ENCODE peak calls at places on chromosomes 16 and 17, in five cellular contexts. G is K562, V is GM23248, A is neural progenitor cell, S is HCT116. C is an unnamed sample.

GRCh38 chr17:65228734-65229390 is 91.7 kb downstream of the RGS9 start:
- DNase-seq in V (peak), G (peak), S (peak), A (no peak), C (no peak)

GRCh38 chr16:11405331-11406176 is 60.3 kb downstream of the RMI2 start:
- DNase-seq in A (peak), G (peak), S (peak), V (peak), C (peak)

GRCh38 chr16:28186752-28187151 is 25.0 kb downstream of the XPO6 start:
- DNase-seq in G (no peak), S (no peak), V (peak), A (no peak), C (no peak)

GRCh38 chr17:54439816-54440215 is 460.8 kb upstream of the TOM1L1 start:
- DNase-seq in G (no peak), S (no peak), A (no peak), V (no peak), C (no peak)

GRCh38 chr16:11403534-11403795 is 58.2 kb downstream of the RMI2 start:
- DNase-seq in A (no peak), G (no peak), S (no peak), V (no peak), C (no peak)

GRCh38 chr17:76887809-76888208 is 19.6 kb downstream of the MGAT5B start:
- DNase-seq in V (no peak), A (no peak), S (no peak), G (peak), C (no peak)

GRCh38 chr16:66519974-66520373 is 29.9 kb downstream of the TK2 start:
- DNase-seq in V (no peak), A (no peak), S (no peak), G (no peak), C (no peak)

GRCh38 chr17:17526369-17526768 is 30.2 kb upstream of the RASD1 start:
- DNase-seq in G (no peak), V (no peak), S (no peak), A (no peak), C (no peak)

GRCh38 chr17:45342306-45342705 is 25.5 kb upstream of the MAP3K14 start:
- DNase-seq in V (no peak), A (no peak), S (no peak), G (no peak), C (no peak)

GRCh38 chr17:40176409-40177110 is 710 bp upstream of the RAPGEFL1 start:
- DNase-seq in G (peak), V (no peak), A (no peak), S (no peak), C (no peak)

GRCh38 chr17:4519361-4519788 is 20.7 kb downstream of the SPNS2 start:
- DNase-seq in V (no peak), A (no peak), G (no peak), S (no peak), C (no peak)

GRCh38 chr17:18859256-18859655 is 1.3 kb downstream of the PRPSAP2 start:
- DNase-seq in G (no peak), V (peak), S (no peak), A (peak), C (no peak)

GRCh38 chr17:42405076-42405475 is 16.8 kb upstream of the STAT3 start:
- DNase-seq in G (no peak), S (no peak), V (no peak), A (no peak), C (no peak)

GRCh38 chr16:48609453-48610023 is 442 bp downstream of the N4BP1 start:
- DNase-seq in V (peak), G (peak), S (no peak), A (peak), C (peak)

GRCh38 chr16:23521965-23522364 is 11.7 kb upstream of the GGA2 start:
- DNase-seq in V (no peak), A (no peak), S (no peak), G (no peak), C (no peak)

GRCh38 chr17:35429702-35430101 is 2.6 kb downstream of the SLFN12 start:
- DNase-seq in A (no peak), V (no peak), S (no peak), G (no peak), C (no peak)

GRCh38 chr16:11560701-11561439 is 25.8 kb downstream of the LITAF start:
- DNase-seq in S (no peak), V (no peak), A (peak), G (no peak), C (no peak)

GRCh38 chr16:69465083-69465721 is 40.8 kb downstream of the CYB5B start:
- DNase-seq in A (no peak), S (no peak), G (no peak), V (no peak), C (no peak)

GRCh38 chr16:23071202-23072083 is 77.8 kb downstream of the USP31 start:
- DNase-seq in A (no peak), V (peak), G (no peak), S (no peak), C (no peak)

GRCh38 chr16:55301385-55302008 is 22.5 kb upstream of the IRX6 start:
- DNase-seq in A (no peak), G (no peak), V (no peak), S (no peak), C (no peak)

GRCh38 chr17:57454729-57455062 is 198.4 kb downstream of the MSI2 start:
- DNase-seq in S (no peak), G (no peak), A (no peak), V (no peak), C (no peak)

GRCh38 chr16:88685156-88686061 is 898 bp downstream of the SNAI3 start:
- DNase-seq in S (no peak), G (peak), A (peak), V (peak), C (peak)

DNA sequence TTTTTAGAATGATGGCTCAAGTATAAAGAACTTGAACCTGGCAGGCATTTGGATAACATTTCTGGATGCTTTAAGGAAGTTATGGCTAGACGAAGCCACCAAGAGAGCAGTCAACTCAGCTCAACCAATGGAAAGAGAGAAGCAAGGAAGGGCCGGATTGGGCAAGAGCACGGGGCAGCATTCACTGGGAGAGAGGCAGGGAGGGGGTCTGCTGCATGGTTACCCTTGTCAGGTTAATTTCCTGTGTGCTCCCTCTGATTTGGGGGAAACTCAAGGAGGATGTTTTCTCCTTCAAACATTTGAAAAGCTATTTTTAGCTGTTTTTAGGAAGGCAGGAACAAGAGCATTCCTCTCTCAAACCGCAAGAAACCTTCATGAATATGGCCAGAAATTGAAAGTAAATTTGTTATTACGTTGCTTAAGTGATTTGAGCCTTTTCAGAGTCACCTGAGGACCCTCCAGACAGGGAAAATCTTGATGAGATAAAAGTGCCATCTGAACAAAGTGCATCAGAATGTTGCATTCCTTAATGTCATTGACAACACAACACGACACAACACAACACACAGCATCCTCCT is 118.6 kb upstream of the ZFHX3 start:
- DNase-seq in S (no peak), G (no peak), V (no peak), A (peak), C (no peak)
- H3K9ac ChIP-seq in S (no peak), G (no peak), V (no peak), A (no peak), C (no peak)

DNA sequence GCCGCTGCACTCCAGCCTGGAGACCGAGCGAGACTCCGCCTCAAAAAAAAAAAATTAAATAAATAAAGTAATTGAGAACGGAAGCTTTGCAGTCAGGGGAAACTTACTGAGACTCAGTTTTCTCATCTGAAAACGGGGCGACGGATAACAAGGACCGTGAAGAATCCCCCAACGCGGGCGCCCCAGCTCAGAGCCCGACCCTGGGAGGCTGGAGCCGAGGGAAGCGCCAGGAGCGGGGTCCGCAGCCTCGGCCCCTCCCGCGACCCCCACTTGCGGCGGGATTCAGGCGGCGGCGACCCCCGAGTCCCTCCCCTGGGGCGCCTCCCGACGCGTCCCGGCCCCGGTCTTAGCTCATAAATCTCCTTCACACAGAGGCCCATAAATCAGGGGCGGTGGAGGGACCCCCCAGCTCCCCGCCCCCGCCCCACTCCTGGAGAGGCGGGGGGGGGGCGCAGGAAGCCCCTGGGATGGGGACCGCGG is 10.3 kb upstream of the BHLHA9 start:
- DNase-seq in G (no peak), V (peak), S (no peak), A (no peak), C (no peak)
- TF ChIP-seq EZH2 in G (no peak), V (no peak), S (no peak), A (peak), C (no peak)

GRCh38 chr17:48357727-48358126 is 72.3 kb downstream of the SKAP1 start:
- DNase-seq in V (no peak), G (no peak), A (no peak), S (no peak), C (no peak)

GRCh38 chr17:48356866-48357265 is 73.1 kb downstream of the SKAP1 start:
- DNase-seq in A (no peak), S (no peak), V (no peak), G (no peak), C (no peak)

GRCh38 chr17:48352630-48353029 is 77.4 kb downstream of the SKAP1 start:
- DNase-seq in S (no peak), A (no peak), V (peak), G (no peak), C (no peak)

DNA sequence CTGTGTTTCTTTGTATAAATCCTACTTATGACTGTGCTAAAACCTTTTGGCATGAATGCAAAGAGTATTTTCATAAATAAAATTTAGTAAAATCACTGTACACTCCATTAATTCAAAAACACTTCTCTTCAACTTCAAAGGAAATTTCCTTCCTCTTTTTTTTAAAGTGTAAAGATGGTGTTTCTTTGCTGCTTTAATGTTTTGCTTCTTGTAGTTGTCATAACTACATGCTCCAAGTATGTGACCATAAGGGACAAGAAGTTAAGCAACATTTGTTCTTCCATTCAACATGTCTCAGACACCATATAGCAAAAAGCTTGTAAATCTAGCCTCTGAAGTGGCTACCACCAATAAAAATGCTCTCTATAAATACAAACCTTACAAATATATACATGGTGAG is 71.8 kb downstream of the SKAP1 start:
- DNase-seq in S (no peak), V (no peak), G (no peak), A (no peak), C (no peak)
- H3K9ac ChIP-seq in S (no peak), V (no peak), G (no peak), A (no peak), C (no peak)

GRCh38 chr17:75876938-75877751 is 1.2 kb downstream of the TRIM47 start:
- DNase-seq in V (peak), S (peak), G (no peak), A (peak), C (peak)
- TF ChIP-seq EZH2 in V (no peak), S (no peak), G (no peak), A (no peak), C (no peak)

DNA sequence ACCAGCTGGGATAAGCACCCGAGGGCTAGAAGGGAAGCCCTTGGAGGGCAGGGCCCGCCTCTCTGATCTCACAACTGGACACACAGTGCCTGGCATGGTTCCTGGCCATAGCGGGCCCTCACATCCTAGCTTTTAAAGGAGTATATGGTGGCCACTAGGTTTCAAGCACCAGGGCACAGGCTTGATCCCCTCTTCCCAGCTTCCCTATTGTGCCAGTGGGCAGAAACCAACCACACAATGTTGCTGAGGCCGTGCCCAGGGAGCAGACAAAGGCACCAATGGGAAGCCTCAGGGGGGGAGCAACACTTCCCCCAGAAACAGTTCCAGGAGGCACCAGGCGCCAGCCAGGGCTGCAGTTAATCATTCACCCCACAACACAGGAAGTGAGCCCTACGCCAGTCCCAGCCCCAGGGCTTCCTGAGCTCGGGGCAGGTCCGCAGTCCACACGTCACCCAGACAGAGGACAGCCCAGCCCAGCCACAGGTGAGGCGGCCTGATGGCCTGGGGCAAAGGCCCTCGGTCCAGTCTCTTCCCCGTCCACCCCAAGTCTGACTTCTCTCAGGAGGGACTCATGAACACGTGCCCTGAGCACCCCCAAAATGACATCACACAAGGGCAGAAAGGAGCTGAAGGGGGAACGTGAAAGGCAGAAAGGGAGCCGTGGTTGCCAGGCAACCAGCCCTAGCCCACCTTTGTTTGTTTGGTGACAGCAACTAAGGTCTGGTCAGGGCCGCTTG is 12.8 kb downstream of the SMIM5 start:
- DNase-seq in G (no peak), S (peak), A (no peak), V (no peak), C (peak)
- H3K9ac ChIP-seq in G (peak), S (peak), A (no peak), V (no peak), C (peak)